ENCODE peak calls at places on chromosomes 5 and 9, in nine cellular contexts. One of them, this sample, is unnamed.

GRCh38 chr9:136138566-136138965 is 19.9 kb upstream of the TMEM250 start:
- DNase-seq in fibroblast of villous mesenchyme: peak
- DNase-seq in ovary: no peak
- DNase-seq in mucosa of descending colon: peak
- DNase-seq in heart left ventricle: no peak
- DNase-seq in keratinocyte: no peak
- DNase-seq in CD4-positive, alpha-beta T cell: no peak
- DNase-seq in body of pancreas: no peak
- DNase-seq in RWPE1: no peak
- DNase-seq in this sample: no peak

GRCh38 chr5:1538276-1538675 is 14.5 kb upstream of the LPCAT1 start:
- DNase-seq in ovary: no peak
- DNase-seq in fibroblast of villous mesenchyme: no peak
- DNase-seq in heart left ventricle: no peak
- DNase-seq in RWPE1: no peak
- DNase-seq in CD4-positive, alpha-beta T cell: no peak
- DNase-seq in mucosa of descending colon: no peak
- DNase-seq in keratinocyte: no peak
- DNase-seq in body of pancreas: no peak
- DNase-seq in this sample: no peak

GRCh38 chr5:74950836-74951515 is 84.8 kb upstream of the FAM169A start:
- DNase-seq in body of pancreas: no peak
- DNase-seq in keratinocyte: no peak
- DNase-seq in CD4-positive, alpha-beta T cell: no peak
- DNase-seq in mucosa of descending colon: no peak
- DNase-seq in fibroblast of villous mesenchyme: no peak
- DNase-seq in ovary: no peak
- DNase-seq in RWPE1: no peak
- DNase-seq in heart left ventricle: no peak
- DNase-seq in this sample: no peak

GRCh38 chr5:93715776-93716175 is 25.6 kb downstream of the POU5F2 start:
- DNase-seq in ovary: no peak
- DNase-seq in heart left ventricle: no peak
- DNase-seq in keratinocyte: no peak
- DNase-seq in mucosa of descending colon: no peak
- DNase-seq in fibroblast of villous mesenchyme: no peak
- DNase-seq in body of pancreas: no peak
- DNase-seq in RWPE1: no peak
- DNase-seq in CD4-positive, alpha-beta T cell: no peak
- DNase-seq in this sample: no peak

GRCh38 chr9:104923289-104923688 is 4.7 kb downstream of the ABCA1 start:
- DNase-seq in CD4-positive, alpha-beta T cell: no peak
- DNase-seq in ovary: no peak
- DNase-seq in keratinocyte: no peak
- DNase-seq in heart left ventricle: no peak
- DNase-seq in RWPE1: no peak
- DNase-seq in mucosa of descending colon: no peak
- DNase-seq in body of pancreas: no peak
- DNase-seq in fibroblast of villous mesenchyme: peak
- DNase-seq in this sample: no peak

GRCh38 chr5:142608094-142608493 is 77.8 kb downstream of the FGF1 start:
- DNase-seq in CD4-positive, alpha-beta T cell: no peak
- DNase-seq in mucosa of descending colon: no peak
- DNase-seq in fibroblast of villous mesenchyme: no peak
- DNase-seq in heart left ventricle: no peak
- DNase-seq in RWPE1: no peak
- DNase-seq in keratinocyte: no peak
- DNase-seq in ovary: no peak
- DNase-seq in body of pancreas: no peak
- DNase-seq in this sample: no peak

GRCh38 chr9:19999491-20000057 is 210.7 kb upstream of the SLC24A2 start:
- DNase-seq in mucosa of descending colon: no peak
- DNase-seq in body of pancreas: no peak
- DNase-seq in ovary: no peak
- DNase-seq in RWPE1: peak
- DNase-seq in CD4-positive, alpha-beta T cell: no peak
- DNase-seq in fibroblast of villous mesenchyme: peak
- DNase-seq in heart left ventricle: no peak
- DNase-seq in keratinocyte: peak
- DNase-seq in this sample: no peak

GRCh38 chr9:120702075-120702474 is 12.2 kb downstream of the MEGF9 start:
- DNase-seq in fibroblast of villous mesenchyme: no peak
- DNase-seq in keratinocyte: no peak
- DNase-seq in heart left ventricle: no peak
- DNase-seq in mucosa of descending colon: no peak
- DNase-seq in ovary: no peak
- DNase-seq in RWPE1: no peak
- DNase-seq in body of pancreas: no peak
- DNase-seq in CD4-positive, alpha-beta T cell: no peak
- DNase-seq in this sample: no peak

GRCh38 chr5:96459313-96460109 is 26.5 kb upstream of the PCSK1 start:
- DNase-seq in body of pancreas: no peak
- DNase-seq in fibroblast of villous mesenchyme: no peak
- DNase-seq in RWPE1: no peak
- DNase-seq in mucosa of descending colon: no peak
- DNase-seq in CD4-positive, alpha-beta T cell: no peak
- DNase-seq in keratinocyte: no peak
- DNase-seq in heart left ventricle: no peak
- DNase-seq in ovary: no peak
- DNase-seq in this sample: no peak

GRCh38 chr5:150946351-150946905 is 41.6 kb upstream of the ZNF300 start:
- DNase-seq in body of pancreas: peak
- DNase-seq in fibroblast of villous mesenchyme: peak
- DNase-seq in keratinocyte: peak
- DNase-seq in mucosa of descending colon: peak
- DNase-seq in RWPE1: no peak
- DNase-seq in heart left ventricle: peak
- DNase-seq in ovary: peak
- DNase-seq in CD4-positive, alpha-beta T cell: no peak
- DNase-seq in this sample: no peak

GRCh38 chr5:126471875-126472537 is 48.8 kb downstream of the GRAMD2B start:
- DNase-seq in keratinocyte: no peak
- DNase-seq in mucosa of descending colon: no peak
- DNase-seq in fibroblast of villous mesenchyme: peak
- DNase-seq in heart left ventricle: no peak
- DNase-seq in CD4-positive, alpha-beta T cell: no peak
- DNase-seq in RWPE1: peak
- DNase-seq in ovary: no peak
- DNase-seq in body of pancreas: no peak
- DNase-seq in this sample: no peak

GRCh38 chr9:121023064-121023463 is 27.0 kb downstream of the C5 start:
- DNase-seq in fibroblast of villous mesenchyme: peak
- DNase-seq in heart left ventricle: no peak
- DNase-seq in ovary: no peak
- DNase-seq in CD4-positive, alpha-beta T cell: no peak
- DNase-seq in keratinocyte: no peak
- DNase-seq in mucosa of descending colon: no peak
- DNase-seq in body of pancreas: no peak
- DNase-seq in RWPE1: peak
- DNase-seq in this sample: no peak

GRCh38 chr5:15609076-15609725 is 109.2 kb downstream of the FBXL7 start:
- DNase-seq in heart left ventricle: no peak
- DNase-seq in mucosa of descending colon: no peak
- DNase-seq in fibroblast of villous mesenchyme: no peak
- DNase-seq in RWPE1: no peak
- DNase-seq in ovary: no peak
- DNase-seq in body of pancreas: no peak
- DNase-seq in keratinocyte: no peak
- DNase-seq in CD4-positive, alpha-beta T cell: no peak
- DNase-seq in this sample: no peak

GRCh38 chr5:154940375-154940771 is 500 bp upstream of the MRPL22 start:
- DNase-seq in keratinocyte: no peak
- DNase-seq in ovary: no peak
- DNase-seq in mucosa of descending colon: peak
- DNase-seq in body of pancreas: no peak
- DNase-seq in heart left ventricle: no peak
- DNase-seq in CD4-positive, alpha-beta T cell: no peak
- DNase-seq in fibroblast of villous mesenchyme: no peak
- DNase-seq in RWPE1: no peak
- DNase-seq in this sample: no peak

GRCh38 chr5:157598350-157598936 is 22.9 kb upstream of the ADAM19 start:
- DNase-seq in ovary: no peak
- DNase-seq in CD4-positive, alpha-beta T cell: no peak
- DNase-seq in RWPE1: no peak
- DNase-seq in mucosa of descending colon: no peak
- DNase-seq in keratinocyte: no peak
- DNase-seq in body of pancreas: no peak
- DNase-seq in fibroblast of villous mesenchyme: no peak
- DNase-seq in heart left ventricle: no peak
- DNase-seq in this sample: no peak

GRCh38 chr5:13653709-13654108 is 290.8 kb downstream of the DNAH5 start:
- DNase-seq in CD4-positive, alpha-beta T cell: no peak
- DNase-seq in mucosa of descending colon: no peak
- DNase-seq in RWPE1: peak
- DNase-seq in heart left ventricle: no peak
- DNase-seq in ovary: no peak
- DNase-seq in body of pancreas: no peak
- DNase-seq in keratinocyte: no peak
- DNase-seq in fibroblast of villous mesenchyme: no peak
- DNase-seq in this sample: no peak

GRCh38 chr9:129280236-129281231 is 102.5 kb upstream of the IER5L start:
- DNase-seq in RWPE1: no peak
- DNase-seq in CD4-positive, alpha-beta T cell: no peak
- DNase-seq in heart left ventricle: no peak
- DNase-seq in mucosa of descending colon: no peak
- DNase-seq in fibroblast of villous mesenchyme: no peak
- DNase-seq in body of pancreas: peak
- DNase-seq in keratinocyte: no peak
- DNase-seq in ovary: peak
- DNase-seq in this sample: no peak

GRCh38 chr5:147065071-147065470 is 169.8 kb upstream of the STK32A start:
- DNase-seq in ovary: no peak
- DNase-seq in CD4-positive, alpha-beta T cell: no peak
- DNase-seq in mucosa of descending colon: no peak
- DNase-seq in fibroblast of villous mesenchyme: no peak
- DNase-seq in body of pancreas: no peak
- DNase-seq in heart left ventricle: no peak
- DNase-seq in RWPE1: no peak
- DNase-seq in keratinocyte: no peak
- DNase-seq in this sample: no peak

GRCh38 chr9:127162567-127163365 is 40.3 kb upstream of the ANGPTL2 start:
- DNase-seq in keratinocyte: no peak
- DNase-seq in heart left ventricle: no peak
- DNase-seq in ovary: peak
- DNase-seq in RWPE1: no peak
- DNase-seq in CD4-positive, alpha-beta T cell: no peak
- DNase-seq in body of pancreas: no peak
- DNase-seq in fibroblast of villous mesenchyme: no peak
- DNase-seq in mucosa of descending colon: no peak
- DNase-seq in this sample: no peak
- TF ChIP-seq CTCF in keratinocyte: no peak
- TF ChIP-seq CTCF in heart left ventricle: no peak
- TF ChIP-seq CTCF in ovary: no peak
- TF ChIP-seq CTCF in RWPE1: no peak
- TF ChIP-seq CTCF in CD4-positive, alpha-beta T cell: no peak
- TF ChIP-seq CTCF in body of pancreas: no peak
- TF ChIP-seq CTCF in fibroblast of villous mesenchyme: no peak
- TF ChIP-seq CTCF in mucosa of descending colon: no peak
- TF ChIP-seq CTCF in this sample: no peak

GRCh38 chr9:85615792-85616191 is 126.0 kb downstream of the AGTPBP1 start:
- DNase-seq in keratinocyte: no peak
- DNase-seq in heart left ventricle: no peak
- DNase-seq in ovary: no peak
- DNase-seq in CD4-positive, alpha-beta T cell: no peak
- DNase-seq in fibroblast of villous mesenchyme: no peak
- DNase-seq in body of pancreas: no peak
- DNase-seq in RWPE1: no peak
- DNase-seq in mucosa of descending colon: no peak
- DNase-seq in this sample: no peak

GRCh38 chr9:85605905-85606304 is 135.8 kb downstream of the AGTPBP1 start:
- DNase-seq in heart left ventricle: no peak
- DNase-seq in mucosa of descending colon: no peak
- DNase-seq in CD4-positive, alpha-beta T cell: no peak
- DNase-seq in body of pancreas: no peak
- DNase-seq in keratinocyte: no peak
- DNase-seq in RWPE1: no peak
- DNase-seq in fibroblast of villous mesenchyme: no peak
- DNase-seq in ovary: no peak
- DNase-seq in this sample: no peak

GRCh38 chr9:85610074-85610855 is 131.5 kb downstream of the AGTPBP1 start:
- DNase-seq in mucosa of descending colon: no peak
- DNase-seq in RWPE1: peak
- DNase-seq in keratinocyte: no peak
- DNase-seq in body of pancreas: no peak
- DNase-seq in CD4-positive, alpha-beta T cell: no peak
- DNase-seq in fibroblast of villous mesenchyme: peak
- DNase-seq in heart left ventricle: no peak
- DNase-seq in ovary: no peak
- DNase-seq in this sample: no peak
- TF ChIP-seq CTCF in mucosa of descending colon: peak
- TF ChIP-seq CTCF in RWPE1: peak
- TF ChIP-seq CTCF in keratinocyte: peak
- TF ChIP-seq CTCF in body of pancreas: peak
- TF ChIP-seq CTCF in CD4-positive, alpha-beta T cell: peak
- TF ChIP-seq CTCF in fibroblast of villous mesenchyme: peak
- TF ChIP-seq CTCF in heart left ventricle: peak
- TF ChIP-seq CTCF in ovary: peak
- TF ChIP-seq CTCF in this sample: peak

GRCh38 chr5:31531888-31532710 is at the start of the genes C5orf22 and DROSHA:
- DNase-seq in body of pancreas: peak
- DNase-seq in keratinocyte: peak
- DNase-seq in heart left ventricle: peak
- DNase-seq in RWPE1: peak
- DNase-seq in fibroblast of villous mesenchyme: peak
- DNase-seq in CD4-positive, alpha-beta T cell: peak
- DNase-seq in ovary: peak
- DNase-seq in mucosa of descending colon: peak
- DNase-seq in this sample: peak
- TF ChIP-seq CTCF in body of pancreas: no peak
- TF ChIP-seq CTCF in keratinocyte: no peak
- TF ChIP-seq CTCF in heart left ventricle: peak
- TF ChIP-seq CTCF in RWPE1: no peak
- TF ChIP-seq CTCF in fibroblast of villous mesenchyme: peak
- TF ChIP-seq CTCF in CD4-positive, alpha-beta T cell: no peak
- TF ChIP-seq CTCF in ovary: no peak
- TF ChIP-seq CTCF in mucosa of descending colon: no peak
- TF ChIP-seq CTCF in this sample: no peak

DNA sequence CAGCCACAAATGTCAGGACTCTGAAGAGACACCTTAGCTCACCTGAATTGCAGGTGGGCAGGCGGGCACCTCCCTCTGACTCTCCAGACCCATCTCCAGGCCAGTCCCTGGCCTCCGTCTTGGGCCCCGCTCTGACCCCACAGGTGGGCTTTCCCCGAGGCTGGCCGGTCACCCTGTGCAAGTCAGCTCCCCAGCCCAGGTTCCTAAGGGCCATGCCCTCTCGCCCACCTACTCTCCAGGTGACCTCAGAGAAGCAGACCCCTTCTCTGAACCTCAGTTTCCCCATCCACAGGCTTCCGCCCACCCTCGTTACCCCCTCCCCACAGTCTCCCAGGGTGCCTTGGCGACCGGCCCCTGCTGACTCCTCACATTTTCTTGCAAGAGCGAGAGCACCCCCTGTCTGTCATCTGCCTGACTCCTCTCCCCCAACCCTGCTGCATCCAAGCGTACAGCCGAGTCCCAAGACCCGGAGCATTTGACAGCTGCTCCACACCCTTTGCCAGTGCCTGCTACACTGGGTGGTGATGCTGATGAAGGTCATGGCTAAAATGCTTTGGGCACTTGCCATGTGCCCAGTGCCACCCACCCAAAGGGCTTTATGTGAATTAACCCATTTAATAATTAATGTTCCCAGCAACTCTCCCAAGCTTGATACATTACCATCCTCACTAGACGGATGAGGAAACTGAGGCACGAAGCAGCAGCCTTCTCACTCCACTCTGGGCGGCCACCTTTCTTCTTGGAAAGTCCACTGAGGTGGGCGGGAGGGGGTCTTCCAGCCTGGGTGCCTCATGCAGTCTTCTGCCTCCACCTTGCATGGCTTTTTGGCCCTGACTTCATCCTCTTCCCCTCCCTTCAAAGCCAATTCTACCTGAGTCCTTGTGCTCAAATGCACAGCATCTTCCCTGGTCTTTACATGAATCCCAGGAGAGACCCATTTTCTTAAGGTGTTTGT is 51.1 kb upstream of the ORM1 start:
- DNase-seq in body of pancreas: peak
- DNase-seq in ovary: peak
- DNase-seq in CD4-positive, alpha-beta T cell: no peak
- DNase-seq in heart left ventricle: peak
- DNase-seq in RWPE1: no peak
- DNase-seq in keratinocyte: no peak
- DNase-seq in mucosa of descending colon: peak
- DNase-seq in fibroblast of villous mesenchyme: peak
- DNase-seq in this sample: no peak
- TF ChIP-seq CTCF in body of pancreas: peak
- TF ChIP-seq CTCF in ovary: peak
- TF ChIP-seq CTCF in CD4-positive, alpha-beta T cell: no peak
- TF ChIP-seq CTCF in heart left ventricle: peak
- TF ChIP-seq CTCF in RWPE1: no peak
- TF ChIP-seq CTCF in keratinocyte: peak
- TF ChIP-seq CTCF in mucosa of descending colon: no peak
- TF ChIP-seq CTCF in fibroblast of villous mesenchyme: peak
- TF ChIP-seq CTCF in this sample: no peak